ENCODE peak calls at places on chromosomes 16 and 17, in four cellular contexts. F is GM12865, X is heart left ventricle, M is astrocyte of the cerebellum. L is an unnamed sample.

GRCh38 chr16:4614571-4615388 is at the start of gene UBALD1:
- DNase-seq in F (peak; percentile 95), X (peak; percentile 86), M (peak; percentile 44), L (peak; percentile 44)

GRCh38 chr17:63932008-63932561 is at the start of gene CD79B:
- DNase-seq in F (peak; percentile 88), X (no peak), M (no peak), L (no peak)

GRCh38 chr17:43619696-43620095 is 42.0 kb downstream of the MEOX1 start:
- DNase-seq in F (no peak), X (no peak), M (no peak), L (no peak)

GRCh38 chr16:53789159-53789558 is 85.2 kb downstream of the FTO start:
- DNase-seq in F (no peak), X (no peak), M (peak; percentile 73), L (no peak)

GRCh38 chr17:77185137-77185536 is 44.4 kb downstream of the SEC14L1 start:
- DNase-seq in F (no peak), X (no peak), M (no peak), L (no peak)

GRCh38 chr17:16351831-16352230 is 1.4 kb downstream of the CENPV start:
- DNase-seq in F (no peak), X (no peak), M (no peak), L (no peak)

GRCh38 chr16:3431779-3432219 is 11.5 kb downstream of the ZNF597 start:
- DNase-seq in F (no peak), X (peak; percentile 32), M (no peak), L (no peak)

GRCh38 chr17:68431661-68432071 is 25.6 kb downstream of the WIPI1 start:
- DNase-seq in F (peak; percentile 62), X (no peak), M (peak; percentile 15), L (peak; percentile 6)

GRCh38 chr17:63722403-63722802 is 19.2 kb downstream of the STRADA start:
- DNase-seq in F (no peak), X (no peak), M (no peak), L (no peak)

GRCh38 chr17:73393381-73393780 is 81.6 kb upstream of the CDC42EP4 start:
- DNase-seq in F (no peak), X (no peak), M (no peak), L (no peak)

GRCh38 chr17:12842936-12843335 is 53.6 kb downstream of the ARHGAP44 start:
- DNase-seq in F (no peak), X (no peak), M (no peak), L (no peak)

GRCh38 chr16:51143166-51143565 is 7.9 kb downstream of the SALL1 start:
- DNase-seq in F (no peak), X (no peak), M (no peak), L (no peak)
- TF ChIP-seq CTCF in F (no peak), X (no peak), M (no peak), L (no peak)

GRCh38 chr17:82062984-82063368 is 2.6 kb downstream of the DUS1L start:
- DNase-seq in F (no peak), X (no peak), M (no peak), L (no peak)
- H3K4me3 ChIP-seq in F (no peak overlapping the region), X (no peak overlapping the region), M (no peak overlapping the region), L (no peak overlapping the region)

GRCh38 chr16:66551362-66551761 is 1.0 kb upstream of the CKLF start:
- DNase-seq in F (peak; percentile 36), X (no peak), M (no peak), L (peak; percentile 17)
- TF ChIP-seq CTCF in F (no peak), X (no peak), M (peak; percentile 24), L (no peak)

GRCh38 chr17:59825533-59826316 is 67.0 kb downstream of the TUBD1 start:
- DNase-seq in F (peak; percentile 54), X (no peak), M (no peak), L (peak; percentile 76)
- H3K4me3 ChIP-seq in F (peak overlapping the region; percentile 84), X (no peak overlapping the region), M (no peak overlapping the region), L (no peak overlapping the region)

DNA sequence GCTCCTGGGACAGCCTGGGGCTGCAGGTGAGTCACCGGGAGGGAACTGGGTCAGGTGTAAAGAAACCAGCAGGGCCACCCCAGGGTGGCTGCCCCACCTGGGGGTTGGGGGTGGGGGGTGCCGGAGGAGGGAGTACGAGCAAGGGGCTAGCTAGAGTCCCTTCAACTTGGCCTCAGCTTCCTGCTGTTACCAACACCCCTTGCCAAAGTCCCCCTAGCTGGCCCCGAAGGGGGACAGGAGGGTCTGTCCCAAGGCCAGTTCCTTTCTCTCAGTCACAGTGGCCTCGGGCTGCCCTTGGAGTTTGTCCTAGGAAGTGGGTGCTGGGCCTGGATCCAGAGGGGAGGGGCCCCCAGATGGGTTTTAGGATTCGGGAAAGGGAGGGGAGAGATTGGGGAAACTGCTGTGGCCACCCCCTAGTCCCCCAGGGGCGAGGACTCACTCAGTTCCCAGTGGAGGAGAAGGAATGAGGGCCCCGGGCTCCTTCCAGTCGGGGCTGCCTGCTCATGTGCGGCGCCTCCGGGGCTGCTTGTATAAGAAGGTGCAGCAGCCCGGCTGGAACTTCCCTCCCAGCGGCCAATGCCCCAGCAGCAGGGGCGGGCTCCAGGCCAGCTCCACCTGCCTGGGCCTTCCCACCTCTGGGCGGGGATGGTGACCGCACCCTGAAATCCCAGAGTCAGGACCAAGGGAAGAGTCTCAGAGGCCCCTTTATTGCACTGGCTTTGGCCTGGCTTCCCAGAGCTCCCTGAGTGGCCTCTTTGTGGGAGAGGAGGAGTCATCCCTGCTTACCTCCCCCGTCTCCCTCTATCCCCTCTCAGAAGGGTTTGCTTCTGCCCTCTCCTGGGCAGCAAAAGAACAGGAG is 7.3 kb downstream of the ARHGAP27 start:
- DNase-seq in F (no peak), X (peak; percentile 56), M (peak; percentile 22), L (peak; percentile 31)
- TF ChIP-seq CTCF in F (no peak), X (no peak), M (peak; percentile 65), L (peak; percentile 61)

DNA sequence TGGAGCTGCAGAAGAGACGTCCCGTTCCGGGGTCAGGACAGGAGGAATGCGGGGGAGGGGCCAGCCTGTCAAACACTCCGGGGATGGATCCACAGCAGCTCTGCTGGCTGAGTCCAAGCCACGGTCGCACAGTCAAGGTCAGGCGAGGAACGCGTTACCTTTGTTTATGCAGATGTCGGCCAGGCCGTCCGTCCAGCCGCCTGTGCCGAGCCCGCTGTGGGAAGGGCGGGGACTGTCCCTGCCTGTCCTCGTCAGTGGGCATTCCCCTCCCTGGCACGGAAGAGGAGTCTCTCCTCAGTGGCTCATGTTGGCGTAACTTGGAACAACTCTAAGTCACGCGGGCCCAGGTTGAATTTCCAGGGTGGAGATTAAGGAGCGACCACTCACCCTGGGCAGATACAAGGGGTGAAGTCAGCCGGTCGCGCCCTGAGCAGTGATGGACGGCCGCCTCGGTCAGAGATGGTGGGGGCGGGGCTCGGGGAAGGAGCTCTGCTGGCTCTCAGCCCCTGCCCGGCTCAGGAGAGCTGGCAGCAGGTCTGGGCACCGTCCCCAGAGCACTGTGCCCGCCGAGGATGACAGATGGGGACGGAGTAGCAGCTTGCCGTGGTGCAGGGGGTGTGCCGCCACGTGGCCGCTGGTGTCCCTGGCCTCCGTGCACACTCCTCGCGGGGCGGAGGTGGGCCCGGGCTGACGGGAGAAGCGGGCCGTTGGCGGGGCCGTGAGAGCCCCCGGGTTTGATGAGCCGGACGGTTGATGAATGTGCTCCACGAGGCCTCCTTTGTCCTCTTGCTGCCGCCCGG is 7.3 kb downstream of the CACNA1H start:
- DNase-seq in F (no peak), X (peak; percentile 43), M (no peak), L (no peak)
- H3K4me3 ChIP-seq in F (no peak overlapping the region), X (peak overlapping the region; percentile 32), M (no peak overlapping the region), L (no peak overlapping the region)